ENCODE peak calls at places on chromosomes 6 and 20, in eight cellular contexts. U, J, M, R, I, E, H and W are unnamed samples.

GRCh38 chr20:39072132-39072531 is 110.0 kb downstream of the DHX35 start:
- DNase-seq in E (no peak), J (no peak), I (no peak), U (no peak), R (no peak), H (no peak), M (no peak), W (no peak)

GRCh38 chr6:136566851-136567250 is 16.6 kb upstream of the MAP7 start:
- DNase-seq in J (no peak), M (no peak), H (no peak), R (no peak), U (no peak), I (no peak), E (no peak), W (no peak)

GRCh38 chr6:42125231-42125630 is 17.2 kb downstream of the C6orf132 start:
- DNase-seq in H (no peak), M (no peak), R (no peak), J (no peak), E (no peak), I (no peak), U (no peak), W (no peak)

GRCh38 chr6:42090819-42091717 is 40.7 kb downstream of the TAF8 start:
- DNase-seq in M (no peak), E (no peak), R (no peak), I (no peak), H (no peak), U (no peak), J (no peak), W (no peak)

GRCh38 chr6:36914227-36914794 is 28.6 kb downstream of the C6orf89 start:
- DNase-seq in R (no peak), M (no peak), U (peak; percentile 47), I (no peak), H (no peak), E (peak; percentile 56), J (no peak), W (no peak)

GRCh38 chr20:8020314-8021079 is 936 bp upstream of the TMX4 start:
- DNase-seq in U (no peak), E (no peak), R (no peak), M (no peak), H (peak; percentile 20), J (no peak), I (peak; percentile 26), W (peak; percentile 43)

GRCh38 chr6:18293192-18293904 is 29.0 kb upstream of the DEK start:
- DNase-seq in E (peak; percentile 23), H (peak; percentile 2), M (no peak), R (peak; percentile 46), J (no peak), I (no peak), U (peak; percentile 15), W (no peak)

GRCh38 chr20:61725145-61725544 is 340.5 kb downstream of the TAF4 start:
- DNase-seq in J (no peak), H (no peak), E (no peak), I (no peak), U (no peak), R (no peak), M (no peak), W (no peak)

GRCh38 chr20:10596726-10597125 is 77.1 kb downstream of the JAG1 start:
- DNase-seq in H (peak; percentile 77), R (peak; percentile 80), E (peak; percentile 95), J (no peak), I (no peak), U (peak; percentile 93), M (no peak), W (no peak)

GRCh38 chr6:54525731-54526130 is 217.5 kb downstream of the TINAG start:
- DNase-seq in U (peak; percentile 85), M (no peak), J (no peak), R (peak; percentile 66), H (peak; percentile 2), E (peak; percentile 26), I (no peak), W (no peak)

GRCh38 chr6:160015778-160016684 is 47.1 kb downstream of the IGF2R start:
- DNase-seq in J (no peak), R (no peak), I (no peak), M (peak; percentile 10), U (no peak), H (no peak), E (no peak), W (no peak)

GRCh38 chr20:63127700-63128364 is 88.1 kb downstream of the YTHDF1 start:
- DNase-seq in M (no peak), R (no peak), I (no peak), E (no peak), H (no peak), U (no peak), J (no peak), W (no peak)

GRCh38 chr6:17583811-17584210 is 16.3 kb upstream of the FAM8A1 start:
- DNase-seq in M (no peak), R (peak; percentile 45), I (no peak), U (peak; percentile 53), J (no peak), H (peak; percentile 60), E (peak; percentile 59), W (no peak)

GRCh38 chr20:18191336-18191735 is 53.7 kb downstream of the KAT14 start:
- DNase-seq in U (no peak), M (no peak), I (no peak), E (no peak), H (no peak), J (no peak), R (no peak), W (no peak)

GRCh38 chr20:58228484-58229197 is at the start of gene ANKRD60:
- DNase-seq in U (peak; percentile 67), E (peak; percentile 73), H (peak; percentile 71), M (no peak), I (peak; percentile 44), J (no peak), R (peak; percentile 29), W (peak; percentile 64)

GRCh38 chr6:166660157-166660686 is 33.2 kb upstream of the RPS6KA2 start:
- DNase-seq in M (no peak), U (no peak), J (no peak), H (no peak), I (no peak), E (no peak), R (no peak), W (no peak)

GRCh38 chr20:37727247-37727956 is 33.6 kb downstream of the CTNNBL1 start:
- DNase-seq in I (peak; percentile 11), M (no peak), R (peak; percentile 40), J (peak; percentile 5), U (peak; percentile 79), H (peak; percentile 40), E (no peak), W (peak; percentile 11)

GRCh38 chr6:123529843-123530242 is 106.9 kb downstream of the TRDN start:
- DNase-seq in E (no peak), R (no peak), J (no peak), I (no peak), U (no peak), H (no peak), M (no peak), W (no peak)

GRCh38 chr20:38497246-38497645 is 24.6 kb downstream of the RALGAPB start:
- DNase-seq in H (no peak), E (peak; percentile 55), R (no peak), J (no peak), M (no peak), I (no peak), U (no peak), W (no peak)

GRCh38 chr6:118146584-118146983 is 239.5 kb downstream of the SLC35F1 start:
- DNase-seq in R (no peak), H (no peak), E (no peak), J (no peak), I (no peak), M (no peak), U (peak; percentile 12), W (no peak)

GRCh38 chr6:79408598-79408997 is 128.6 kb downstream of the LCA5 start:
- DNase-seq in R (no peak), H (no peak), U (no peak), J (no peak), I (no peak), E (no peak), M (no peak), W (no peak)

GRCh38 chr20:20134941-20135572 is 82.7 kb downstream of the CFAP61 start:
- DNase-seq in I (no peak), J (no peak), H (no peak), R (no peak), U (no peak), E (no peak), M (no peak), W (no peak)

GRCh38 chr20:20136313-20136712 is 84.0 kb downstream of the CFAP61 start:
- DNase-seq in M (no peak), I (no peak), E (no peak), H (no peak), J (no peak), U (no peak), R (no peak), W (no peak)

DNA sequence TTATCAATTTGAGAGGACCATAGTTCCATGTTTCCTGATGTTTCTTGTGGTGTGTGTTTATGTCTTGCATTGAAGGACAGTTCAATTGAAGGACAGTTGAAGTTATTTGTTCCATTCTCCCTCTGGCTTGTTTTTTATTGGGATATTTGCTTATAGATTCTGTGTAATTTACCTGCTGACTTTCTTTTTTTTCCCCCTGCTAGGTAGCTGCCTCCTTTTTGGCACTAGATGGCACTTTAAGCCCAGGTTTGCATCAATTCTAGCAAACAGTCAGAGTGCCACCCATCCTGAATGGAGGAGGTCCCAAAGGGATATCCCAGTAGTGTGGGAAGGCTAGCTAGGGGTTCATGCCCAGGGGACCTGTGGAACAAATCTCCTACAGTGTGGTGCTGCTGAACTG is 78.1 kb downstream of the CFAP61 start:
- DNase-seq in H (no peak), M (no peak), U (peak; percentile 5), J (no peak), I (no peak), R (no peak), E (no peak), W (no peak)
- TF ChIP-seq CTCF in H (no peak), M (no peak), U (peak; percentile 2), J (peak; percentile 58), I (peak; percentile 32), R (peak; percentile 32), E (peak; percentile 34), W (peak; percentile 43)

GRCh38 chr6:121999458-122000065 is 399.9 kb upstream of the HSF2 start:
- DNase-seq in U (no peak), I (no peak), J (no peak), E (no peak), H (no peak), R (no peak), M (no peak), W (no peak)
- TF ChIP-seq CTCF in U (no peak), I (no peak), J (no peak), E (no peak), H (no peak), R (no peak), M (no peak), W (no peak)

DNA sequence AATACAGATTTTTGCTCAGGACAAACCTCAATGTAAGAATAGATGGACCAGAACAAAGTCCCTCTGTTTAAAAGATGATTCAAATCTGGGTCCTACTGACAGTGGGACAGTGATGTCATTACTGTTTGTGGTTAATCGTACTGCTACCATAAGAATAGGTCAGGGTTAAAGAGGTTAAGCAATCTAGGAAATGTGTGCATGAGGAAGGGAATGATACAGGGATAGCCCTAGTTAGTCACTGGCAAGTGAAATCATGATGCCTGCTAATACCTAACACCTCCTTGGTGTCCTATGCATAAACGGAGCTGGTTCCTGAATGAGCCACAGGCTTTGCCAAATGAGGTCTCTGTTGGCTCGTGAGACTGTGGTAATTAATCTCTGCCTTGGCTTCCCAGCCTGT is 3.7 kb downstream of the MEP1A start:
- DNase-seq in R (no peak), H (no peak), J (no peak), I (no peak), M (no peak), U (peak; percentile 13), E (no peak), W (no peak)
- TF ChIP-seq CTCF in R (no peak), H (no peak), J (no peak), I (no peak), M (no peak), U (no peak), E (no peak), W (no peak)

GRCh38 chr6:119627908-119628669 is 278.5 kb upstream of the MAN1A1 start:
- DNase-seq in R (peak; percentile 28), E (peak; percentile 49), M (no peak), I (no peak), J (no peak), U (peak; percentile 75), H (peak; percentile 30), W (no peak)
- TF ChIP-seq CTCF in R (no peak), E (no peak), M (no peak), I (no peak), J (no peak), U (no peak), H (no peak), W (no peak)